ENCODE peak calls at places on chromosome 11, in four cellular contexts. R, Z, K and P are unnamed samples.

GRCh38 chr11:3014314-3014938 is 22.3 kb upstream of the NAP1L4 start:
- DNase-seq in R (no peak), Z (no peak), K (no peak), P (no peak)

GRCh38 chr11:443542-444199 is 1.9 kb upstream of the ANO9 start:
- DNase-seq in R (no peak), Z (no peak), K (peak), P (no peak)

GRCh38 chr11:120121336-120121735 is 16.6 kb downstream of the TRIM29 start:
- DNase-seq in R (no peak), Z (no peak), K (no peak), P (no peak)

GRCh38 chr11:124608146-124608545 is 3.1 kb upstream of the PANX3 start:
- DNase-seq in R (no peak), Z (no peak), K (no peak), P (no peak)

GRCh38 chr11:114343493-114343892 is 47.3 kb downstream of the NNMT start:
- DNase-seq in R (no peak), Z (no peak), K (no peak), P (no peak)

GRCh38 chr11:8959546-8960166 is 4.6 kb downstream of the TMEM9B start:
- DNase-seq in R (no peak), Z (peak), K (peak), P (no peak)

GRCh38 chr11:123740787-123741158 is 687 bp downstream of the ZNF202 start:
- DNase-seq in R (no peak), Z (peak), K (no peak), P (no peak)

GRCh38 chr11:68988486-68988885 is 7.7 kb upstream of the MRGPRD start:
- DNase-seq in R (no peak), Z (no peak), K (no peak), P (no peak)

GRCh38 chr11:95306816-95307215 is 75.8 kb upstream of the SESN3 start:
- DNase-seq in R (no peak), Z (no peak), K (no peak), P (no peak)

GRCh38 chr11:290621-291231 is 1.8 kb downstream of the PGGHG start:
- DNase-seq in R (no peak), Z (no peak), K (no peak), P (peak)

GRCh38 chr11:22792497-22792896 is 37.1 kb downstream of the SVIP start:
- DNase-seq in R (no peak), Z (no peak), K (peak), P (no peak)

GRCh38 chr11:81224396-81224795 is 1509.3 kb downstream of the FAM181B start:
- DNase-seq in R (no peak), Z (no peak), K (peak), P (no peak)

GRCh38 chr11:58061813-58062212 is 31.1 kb downstream of the OR6Q1 start:
- DNase-seq in R (no peak), Z (no peak), K (peak), P (no peak)
- TF ChIP-seq CTCF in R (no peak), Z (no peak), K (no peak), P (no peak)

GRCh38 chr11:93741094-93741881 is at the start of the genes C11orf54 and TAF1D:
- DNase-seq in R (peak), Z (peak), K (peak), P (peak)
- TF ChIP-seq CTCF in R (no peak), Z (no peak), K (peak), P (no peak)

GRCh38 chr11:65355013-65355775 is 643 bp downstream of the TIGD3 start:
- DNase-seq in R (no peak), Z (no peak), K (no peak), P (peak)

GRCh38 chr11:65357856-65358356 is 3.4 kb downstream of the TIGD3 start:
- DNase-seq in R (no peak), Z (no peak), K (no peak), P (no peak)

GRCh38 chr11:65355776-65356393 is 1.3 kb downstream of the TIGD3 start:
- DNase-seq in R (no peak), Z (peak), K (peak), P (no peak)

GRCh38 chr11:65354265-65355012 is at the start of gene TIGD3:
- DNase-seq in R (peak), Z (peak), K (peak), P (peak)

DNA sequence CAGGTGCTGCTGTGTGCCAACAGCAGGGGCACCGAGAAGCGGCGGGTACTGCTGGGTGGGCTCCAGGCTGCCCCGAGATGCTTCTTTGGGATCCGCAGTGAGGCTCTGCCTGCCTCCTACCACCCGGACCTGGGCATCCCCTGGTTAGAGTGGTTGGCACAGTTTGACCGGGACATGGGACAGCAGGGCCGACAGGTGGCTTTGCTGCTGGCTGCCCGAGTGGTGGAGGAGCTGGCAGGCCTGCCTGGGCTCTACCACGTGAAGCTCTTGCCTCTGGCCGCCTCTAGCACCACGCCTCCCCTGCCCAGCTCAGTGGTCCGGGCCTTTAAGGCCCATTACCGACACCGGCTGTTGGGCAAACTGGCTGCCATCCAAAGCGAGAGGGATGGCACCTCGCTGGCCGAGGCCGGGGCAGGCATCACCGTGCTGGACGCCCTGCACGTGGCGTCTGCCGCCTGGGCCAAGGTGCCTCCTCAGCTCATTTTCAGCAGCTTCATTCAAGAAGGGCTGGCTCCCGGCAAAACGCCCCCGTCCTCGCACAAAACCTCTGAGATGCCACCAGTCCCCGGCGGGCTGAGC is 1.9 kb downstream of the TIGD3 start:
- DNase-seq in R (no peak), Z (no peak), K (no peak), P (no peak)
- TF ChIP-seq CTCF in R (no peak), Z (no peak), K (no peak), P (no peak)

DNA sequence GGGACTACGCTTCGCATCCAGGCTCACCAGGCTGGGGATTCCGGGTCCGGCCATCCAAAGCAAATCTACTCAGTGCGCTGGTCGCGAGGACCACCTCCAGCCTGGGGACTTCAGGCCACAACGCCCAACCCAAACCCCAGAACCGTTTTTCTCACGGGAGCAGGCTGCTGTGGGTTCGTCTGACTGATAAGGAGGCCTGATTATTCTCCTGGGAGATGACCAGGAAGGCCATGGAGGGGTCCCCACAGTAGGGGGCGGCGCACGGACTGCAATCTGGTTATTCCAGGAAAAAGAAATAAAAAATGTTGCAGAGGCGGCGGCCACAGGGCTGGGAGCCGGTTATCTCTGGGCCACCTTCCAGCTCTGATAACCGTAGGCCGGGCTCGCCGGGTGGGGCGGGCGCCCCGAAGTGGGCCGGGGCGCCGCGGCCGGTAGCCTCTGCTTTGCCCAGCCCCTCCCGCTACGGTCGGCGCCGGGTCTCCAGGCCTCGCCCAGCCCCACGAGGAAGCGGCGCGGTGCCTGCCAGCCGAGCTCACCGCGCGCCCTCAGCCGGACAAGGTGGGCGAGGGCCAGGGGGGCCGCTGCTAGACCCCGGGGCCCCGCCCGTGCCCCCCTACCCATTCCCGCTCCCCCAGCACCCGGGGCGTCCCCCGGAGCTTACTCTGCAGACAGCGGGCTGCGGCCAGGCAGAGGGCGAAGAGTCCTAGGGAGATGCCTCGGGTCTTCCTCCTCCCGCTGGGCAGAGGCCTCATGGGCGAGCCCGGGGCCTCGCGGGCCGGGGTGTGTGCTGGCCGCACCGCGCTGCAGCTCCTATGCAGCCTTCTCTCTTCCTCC is 450 bp downstream of the VSTM5 start:
- DNase-seq in R (peak), Z (peak), K (no peak), P (no peak)
- TF ChIP-seq CTCF in R (no peak), Z (no peak), K (no peak), P (no peak)

DNA sequence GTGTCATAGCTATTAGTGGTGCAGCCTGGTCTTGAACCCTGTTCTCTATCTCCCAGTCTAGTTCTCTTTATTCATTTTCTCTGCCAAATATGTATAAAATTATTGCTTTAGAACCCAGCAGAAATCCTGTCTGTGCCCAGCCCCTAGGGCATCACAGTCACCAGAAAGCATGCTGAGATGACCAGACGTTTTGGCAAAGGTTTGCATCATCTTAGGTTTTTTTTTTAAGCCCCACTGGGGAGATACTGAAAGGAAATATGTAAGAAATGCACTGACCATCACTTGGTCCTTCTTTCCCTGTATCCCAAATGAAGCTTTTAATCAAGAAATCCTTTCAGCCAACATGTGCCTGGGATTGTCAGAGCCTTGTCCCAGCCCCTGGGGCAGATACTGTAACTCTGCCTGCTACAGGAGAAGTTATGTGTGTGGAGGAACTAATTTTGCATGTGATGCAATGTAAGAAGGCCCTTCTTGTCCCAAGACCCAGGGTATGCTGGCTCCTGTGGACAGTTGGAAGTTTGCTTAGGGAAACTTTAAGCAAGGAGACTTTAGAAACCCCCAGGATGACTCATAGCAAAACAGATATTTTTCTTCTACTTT is 65.5 kb downstream of the PPFIBP2 start:
- DNase-seq in R (no peak), Z (no peak), K (no peak), P (no peak)
- TF ChIP-seq CTCF in R (no peak), Z (no peak), K (no peak), P (no peak)

GRCh38 chr11:100010393-100010792 is 676.7 kb upstream of the ARHGAP42 start:
- DNase-seq in R (no peak), Z (no peak), K (no peak), P (no peak)
- TF ChIP-seq CTCF in R (no peak), Z (no peak), K (peak), P (no peak)

GRCh38 chr11:19736831-19737230 is 24.2 kb downstream of the NAV2 start:
- DNase-seq in R (no peak), Z (no peak), K (no peak), P (no peak)

GRCh38 chr11:19738124-19738523 is 25.5 kb downstream of the NAV2 start:
- DNase-seq in R (no peak), Z (no peak), K (no peak), P (no peak)

GRCh38 chr11:19734171-19734570 is 21.5 kb downstream of the NAV2 start:
- DNase-seq in R (no peak), Z (no peak), K (no peak), P (no peak)

GRCh38 chr11:19737575-19737974 is 24.9 kb downstream of the NAV2 start:
- DNase-seq in R (no peak), Z (no peak), K (no peak), P (no peak)

GRCh38 chr11:19735512-19735911 is 22.9 kb downstream of the NAV2 start:
- DNase-seq in R (no peak), Z (no peak), K (peak), P (no peak)
- TF ChIP-seq CTCF in R (no peak), Z (no peak), K (peak), P (no peak)

DNA sequence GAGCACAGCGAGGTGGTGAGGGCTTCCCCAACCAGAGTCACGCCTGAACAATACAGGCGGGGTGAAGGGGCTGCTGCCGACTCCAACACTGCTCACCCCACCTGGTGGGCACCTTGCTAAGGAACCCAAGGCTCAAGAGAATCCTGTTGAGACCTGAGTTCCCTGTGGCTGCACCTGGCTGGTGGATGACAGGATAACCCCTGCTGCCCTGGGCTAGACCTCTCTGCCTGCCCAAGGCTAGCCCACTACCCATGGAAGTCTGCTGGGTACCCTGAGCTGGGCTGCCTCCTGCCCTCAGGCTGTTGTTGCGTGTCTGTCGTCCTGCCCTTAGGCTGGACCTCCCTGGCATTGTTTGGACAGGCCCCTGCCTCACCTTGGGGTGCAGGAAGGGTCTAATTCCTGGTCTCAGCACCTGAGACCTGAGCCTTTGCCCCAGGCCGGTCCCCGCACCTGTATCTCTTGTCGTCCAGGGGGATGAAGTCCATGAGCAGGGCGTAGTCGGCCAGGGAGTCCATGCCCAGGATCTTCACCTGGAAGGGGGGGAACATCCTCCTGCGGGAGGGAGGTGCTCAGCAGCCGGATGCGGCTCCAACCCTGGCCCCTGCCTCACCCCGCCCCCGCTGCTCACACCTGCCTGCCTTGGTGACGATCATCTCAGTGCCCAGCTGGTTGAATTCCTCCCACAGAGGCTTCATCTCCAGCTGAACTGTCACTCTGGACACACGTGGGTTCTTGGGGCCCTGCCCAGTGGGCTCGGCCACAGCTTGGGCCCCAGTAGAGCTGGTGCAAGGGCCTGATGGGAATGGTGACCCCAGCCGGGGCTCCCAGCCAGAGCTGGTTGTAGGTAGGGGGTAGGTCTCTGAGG is 4.9 kb upstream of the NUDT8 start:
- DNase-seq in R (no peak), Z (no peak), K (no peak), P (no peak)
- TF ChIP-seq CTCF in R (no peak), Z (no peak), K (no peak), P (no peak)

DNA sequence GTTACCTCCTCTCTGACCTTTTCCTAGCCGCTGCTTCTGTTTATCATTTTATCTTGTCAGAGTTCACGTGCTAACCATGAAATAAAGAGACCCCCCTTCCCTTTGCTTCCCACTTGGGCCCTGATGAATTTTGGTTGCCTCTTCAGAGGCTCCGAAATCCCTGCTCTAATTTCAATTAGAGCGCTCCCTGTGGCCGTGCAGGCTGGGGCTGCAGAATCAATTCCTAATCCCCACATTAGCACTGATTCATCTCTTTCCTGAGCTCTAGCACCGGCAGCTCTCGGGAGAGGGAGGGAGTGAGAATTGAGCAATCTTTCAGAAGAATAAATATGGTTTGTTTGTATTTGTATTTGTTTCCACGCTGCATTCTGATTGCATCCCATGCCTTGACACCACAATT is 76.9 kb downstream of the NTM start:
- DNase-seq in R (no peak), Z (no peak), K (no peak), P (no peak)
- TF ChIP-seq CTCF in R (no peak), Z (no peak), K (no peak), P (no peak)

DNA sequence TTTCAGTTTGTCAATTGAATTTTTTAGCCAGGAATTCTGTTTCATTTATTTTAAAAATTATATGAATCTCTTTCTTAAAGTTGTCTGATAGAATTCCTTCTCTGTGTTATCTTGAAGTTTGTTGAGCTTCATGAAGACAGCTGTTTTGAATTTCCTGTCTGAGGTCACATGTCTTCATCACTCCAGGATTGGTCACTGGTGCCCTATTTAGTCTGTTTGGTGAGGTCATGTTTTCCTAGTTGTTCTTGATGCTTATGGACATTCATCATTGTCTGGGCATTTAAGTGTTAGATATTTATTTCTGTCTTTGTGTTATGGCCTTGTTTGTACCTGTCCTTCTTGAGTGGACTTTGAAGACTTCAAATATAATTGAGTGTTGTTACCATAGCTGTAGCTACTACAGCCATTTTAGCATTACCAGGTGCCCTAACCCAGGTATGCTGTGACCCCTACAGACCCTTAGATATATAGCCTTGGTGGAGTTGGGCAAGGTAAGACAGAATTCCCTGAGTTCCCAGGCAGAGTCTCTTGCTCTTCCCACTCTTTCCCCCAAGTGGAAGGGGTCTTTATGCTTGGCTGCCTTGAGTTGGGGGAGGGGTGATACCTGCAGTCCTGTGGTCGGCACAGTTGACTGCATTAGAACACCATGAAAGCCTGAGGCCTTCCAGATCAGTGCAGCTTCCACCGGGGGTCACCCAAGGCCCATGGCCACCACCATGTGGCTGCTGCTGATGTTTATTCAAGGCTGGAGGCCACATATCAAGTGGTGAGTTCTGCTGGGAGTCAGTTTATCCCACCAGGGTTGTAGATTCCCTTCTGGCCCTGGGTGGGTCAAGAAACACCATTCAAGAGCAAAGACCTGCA is 229.6 kb downstream of the DYNC2H1 start:
- DNase-seq in R (no peak), Z (no peak), K (peak), P (no peak)
- TF ChIP-seq CTCF in R (no peak), Z (no peak), K (peak), P (no peak)